ENCODE peak calls at places on chromosomes 6 and 20, in seven cellular contexts. K is Peyer's patch; D is A549; C is heart right ventricle; J is ovary; W is naive thymus-derived CD4-positive, alpha-beta T cell; O is adrenal gland. Z is an unnamed sample. For H3K4me1, the result is how much of the 10 kb centered on the place peaks cover.

GRCh38 chr20:49318430-49319203 is 40.8 kb upstream of the ZNFX1 start:
- DNase-seq in K (no peak), D (no peak), C (no peak), J (no peak), W (no peak), O (no peak), Z (no peak)

GRCh38 chr6:138492113-138492512 is 7.2 kb downstream of the NHSL1 start:
- DNase-seq in K (no peak), D (no peak), C (no peak), J (no peak), W (no peak), O (no peak), Z (no peak)

GRCh38 chr6:54018722-54019121 is 92.5 kb upstream of the MLIP start:
- DNase-seq in K (no peak), D (no peak), C (no peak), J (no peak), W (no peak), O (no peak), Z (no peak)

GRCh38 chr6:169977434-169978265 is 226.2 kb downstream of the ERMARD start:
- DNase-seq in K (no peak), D (no peak), C (no peak), J (no peak), W (no peak), O (no peak), Z (no peak)

GRCh38 chr6:148203970-148204369 is 138.7 kb upstream of the SASH1 start:
- DNase-seq in K (peak), D (no peak), C (no peak), J (no peak), W (peak), O (no peak), Z (no peak)

GRCh38 chr6:63635165-63635562 is 438 bp upstream of the PHF3 start:
- DNase-seq in K (no peak), D (no peak), C (peak), J (peak), W (no peak), O (no peak), Z (no peak)

GRCh38 chr6:33827546-33828451 is 24.0 kb upstream of the MLN start:
- DNase-seq in K (no peak), D (no peak), C (no peak), J (no peak), W (no peak), O (no peak), Z (no peak)

GRCh38 chr6:168678177-168678576 is 237.2 kb downstream of the SMOC2 start:
- DNase-seq in K (no peak), D (no peak), C (no peak), J (no peak), W (no peak), O (no peak), Z (no peak)

GRCh38 chr20:56411759-56412472 is at the start of gene CASS4:
- DNase-seq in K (no peak), D (no peak), C (peak), J (no peak), W (peak), O (no peak), Z (no peak)

GRCh38 chr6:130018292-130018829 is at the start of gene L3MBTL3:
- DNase-seq in K (peak), D (peak), C (peak), J (peak), W (peak), O (peak), Z (peak)

GRCh38 chr20:881051-881820 is 34.9 kb downstream of the ANGPT4 start:
- DNase-seq in K (no peak), D (peak), C (no peak), J (no peak), W (no peak), O (no peak), Z (no peak)

GRCh38 chr6:126661646-126662045 is 321.7 kb downstream of the CENPW start:
- DNase-seq in K (no peak), D (peak), C (no peak), J (no peak), W (no peak), O (no peak), Z (no peak)

GRCh38 chr20:53839423-53840176 is 230.8 kb downstream of the BCAS1 start:
- DNase-seq in K (peak), D (no peak), C (no peak), J (no peak), W (peak), O (no peak), Z (peak)

GRCh38 chr20:42492998-42493397 is 696.7 kb downstream of the PTPRT start:
- DNase-seq in K (no peak), D (no peak), C (no peak), J (no peak), W (no peak), O (no peak), Z (no peak)

GRCh38 chr20:5914859-5915258 is 35.5 kb downstream of the TRMT6 start:
- DNase-seq in K (no peak), D (no peak), C (no peak), J (no peak), W (no peak), O (no peak), Z (no peak)

GRCh38 chr6:32529697-32530429 is at the start of gene HLA-DRB5:
- DNase-seq in K (peak), D (no peak), C (peak), J (peak), W (no peak), O (peak), Z (peak)

GRCh38 chr6:28864321-28864923 is 59.4 kb downstream of the TRIM27 start:
- DNase-seq in K (no peak), D (no peak), C (peak), J (no peak), W (no peak), O (no peak), Z (no peak)

GRCh38 chr6:90458353-90459224 is 128.3 kb downstream of the MAP3K7 start:
- DNase-seq in K (peak), D (no peak), C (peak), J (no peak), W (peak), O (no peak), Z (no peak)

GRCh38 chr20:53917145-53918009 is 153.0 kb downstream of the BCAS1 start:
- DNase-seq in K (peak), D (no peak), C (peak), J (peak), W (no peak), O (peak), Z (peak)

GRCh38 chr6:4801491-4802118 is 25.4 kb downstream of the CDYL start:
- DNase-seq in K (no peak), D (no peak), C (no peak), J (no peak), W (no peak), O (no peak), Z (no peak)

GRCh38 chr6:131657630-131658111 is 20.6 kb downstream of the ENPP3 start:
- DNase-seq in K (no peak), D (no peak), C (no peak), J (no peak), W (no peak), O (no peak), Z (no peak)

GRCh38 chr6:33683051-33683571 is 28.4 kb downstream of the UQCC2 start:
- DNase-seq in K (no peak), D (no peak), C (no peak), J (no peak), W (no peak), O (no peak), Z (no peak)

GRCh38 chr6:122868137-122868536 is 79.1 kb downstream of the SMPDL3A start:
- DNase-seq in K (no peak), D (no peak), C (no peak), J (no peak), W (no peak), O (no peak), Z (no peak)

GRCh38 chr6:166512567-166512966 is 73.9 kb downstream of the RAMACL start:
- DNase-seq in K (peak), D (no peak), C (no peak), J (no peak), W (peak), O (no peak), Z (no peak)

GRCh38 chr6:135902756-135903331 is 51.3 kb downstream of the PDE7B start:
- DNase-seq in K (no peak), D (no peak), C (no peak), J (no peak), W (no peak), O (no peak), Z (no peak)

GRCh38 chr20:53872561-53873248 is 197.7 kb downstream of the BCAS1 start:
- DNase-seq in K (peak), D (no peak), C (no peak), J (no peak), W (peak), O (no peak), Z (no peak)

GRCh38 chr6:7721654-7722053 is 4.2 kb upstream of the BMP6 start:
- DNase-seq in K (no peak), D (peak), C (no peak), J (no peak), W (no peak), O (no peak), Z (no peak)

GRCh38 chr6:23179994-23180393 is 610.6 kb downstream of the HDGFL1 start:
- DNase-seq in K (no peak), D (no peak), C (no peak), J (no peak), W (no peak), O (no peak), Z (no peak)

GRCh38 chr6:85191656-85192055 is 258.2 kb upstream of the NT5E start:
- DNase-seq in K (no peak), D (no peak), C (no peak), J (no peak), W (no peak), O (no peak), Z (no peak)

GRCh38 chr6:156021746-156022396 is 566.2 kb upstream of the NOX3 start:
- DNase-seq in K (no peak), D (no peak), C (no peak), J (no peak), W (no peak), O (no peak), Z (no peak)

GRCh38 chr6:56659721-56660373 is 17.2 kb upstream of the DST start:
- DNase-seq in K (no peak), D (no peak), C (no peak), J (no peak), W (no peak), O (no peak), Z (no peak)

GRCh38 chr6:82761674-82762345 is 303.8 kb downstream of the UBE3D start:
- DNase-seq in K (no peak), D (no peak), C (no peak), J (no peak), W (no peak), O (no peak), Z (no peak)

GRCh38 chr6:72286911-72287311 is 335.0 kb upstream of the KCNQ5 start:
- DNase-seq in K (no peak), D (no peak), C (no peak), J (no peak), W (no peak), O (no peak), Z (no peak)

GRCh38 chr20:49292010-49292409 is 14.2 kb upstream of the ZNFX1 start:
- DNase-seq in K (no peak), D (no peak), C (no peak), J (no peak), W (no peak), O (no peak), Z (no peak)

GRCh38 chr6:106751501-106752252 is 122.3 kb downstream of the QRSL1 start:
- DNase-seq in K (no peak), D (peak), C (no peak), J (no peak), W (no peak), O (no peak), Z (no peak)

GRCh38 chr6:111737065-111737521 is 131.4 kb upstream of the TRAF3IP2 start:
- DNase-seq in K (no peak), D (no peak), C (no peak), J (no peak), W (no peak), O (no peak), Z (no peak)
- H3K4me1 ChIP-seq in K (under half), D (under half), C (half or more), J (under half), W (half or more), O (under half), Z (under half)

DNA sequence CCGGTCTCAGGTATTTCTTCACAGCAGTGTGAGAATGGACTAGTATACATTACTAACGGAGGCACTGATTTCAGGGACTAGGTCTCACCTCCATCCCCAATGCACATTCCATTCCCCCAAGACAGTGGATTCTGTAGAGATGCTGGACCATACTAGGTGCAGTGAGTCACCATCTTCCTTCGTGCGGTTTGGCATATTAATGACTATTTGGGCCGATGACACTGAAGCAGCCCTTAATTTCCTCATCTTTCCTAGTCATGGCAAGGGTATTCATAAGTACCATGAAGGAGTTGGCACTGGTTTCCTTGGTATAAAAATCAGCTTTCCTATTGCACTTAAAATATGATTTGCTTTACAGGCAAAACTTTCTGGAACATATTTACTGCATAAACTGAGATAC is 121.4 kb upstream of the TRAF3IP2 start:
- DNase-seq in K (no peak), D (no peak), C (no peak), J (no peak), W (no peak), O (no peak), Z (no peak)
- H3K4me1 ChIP-seq in K (under half), D (under half), C (half or more), J (under half), W (half or more), O (under half), Z (under half)

GRCh38 chr6:142848156-142848555 is 96.8 kb downstream of the HIVEP2 start:
- DNase-seq in K (no peak), D (no peak), C (no peak), J (no peak), W (no peak), O (no peak), Z (no peak)
- H3K4me1 ChIP-seq in K (under half), D (half or more), C (half or more), J (under half), W (half or more), O (half or more), Z (half or more)

GRCh38 chr6:43898358-43899131 is 128.5 kb downstream of the VEGFA start:
- DNase-seq in K (no peak), D (no peak), C (no peak), J (no peak), W (no peak), O (no peak), Z (no peak)
- H3K4me1 ChIP-seq in K (under half), D (under half), C (under half), J (under half), W (under half), O (under half), Z (under half)

DNA sequence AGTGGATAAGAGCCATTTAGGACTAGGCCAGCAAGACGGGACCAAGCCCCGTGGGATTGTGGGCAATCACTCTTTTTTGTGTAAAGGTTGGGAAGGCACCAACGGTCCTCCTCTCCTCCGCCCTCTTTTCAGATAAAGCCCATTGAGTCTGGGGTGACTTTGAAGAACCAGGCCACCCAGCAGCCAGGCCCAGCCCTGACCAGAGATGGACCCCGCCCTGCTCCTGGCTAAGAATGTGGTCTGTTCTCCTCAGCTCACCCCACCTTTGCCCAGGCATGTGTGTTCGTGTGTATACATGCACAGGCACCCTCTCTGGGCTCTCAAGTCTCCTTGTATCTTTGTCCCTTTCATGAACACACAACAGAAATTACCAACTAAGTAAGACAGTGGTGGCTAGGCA is 9.1 kb downstream of the SDC4 start:
- DNase-seq in K (no peak), D (no peak), C (no peak), J (no peak), W (no peak), O (no peak), Z (no peak)
- H3K4me1 ChIP-seq in K (under half), D (half or more), C (half or more), J (under half), W (under half), O (half or more), Z (half or more)

DNA sequence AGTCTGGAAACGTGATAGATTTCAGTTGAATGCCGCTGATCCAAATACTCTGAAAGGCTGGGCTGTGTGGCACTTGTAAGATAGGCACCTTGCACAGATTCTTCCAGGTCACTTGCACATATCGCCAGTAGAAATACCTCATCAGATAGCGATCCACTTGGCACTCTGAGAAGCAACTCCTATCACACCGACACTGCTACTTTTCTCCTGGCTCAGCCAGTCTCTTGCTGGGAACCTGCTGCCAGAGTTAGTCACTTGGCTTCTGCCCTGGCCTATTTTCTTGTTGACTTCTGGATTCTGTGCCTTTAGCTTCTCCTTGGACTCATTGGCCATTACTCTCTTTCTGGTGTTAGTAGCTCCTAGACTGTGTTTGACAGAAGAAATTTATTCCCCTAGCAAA is 66.6 kb downstream of the UTRN start:
- DNase-seq in K (no peak), D (no peak), C (no peak), J (no peak), W (no peak), O (peak), Z (no peak)
- H3K4me1 ChIP-seq in K (under half), D (under half), C (half or more), J (under half), W (half or more), O (half or more), Z (under half)

Z was measured in ascending aorta.